ENCODE peak calls at places on chromosomes 11 and 22, in nine cellular contexts. J is CD4-positive, alpha-beta memory T cell; P is GM12878; L is MM.1S; F is stomach; U is left ventricle myocardium inferior; W is tibial artery; Y is GM23248; G is Panc1. Z is an unnamed sample.

GRCh38 chr11:57529012-57529411 is 1.5 kb downstream of the TIMM10 start:
- DNase-seq in J (no peak), P (no peak), L (no peak), F (no peak), U (no peak), W (no peak), Y (no peak), G (no peak), Z (no peak)

GRCh38 chr11:122214080-122214479 is 98.1 kb upstream of the BLID start:
- DNase-seq in J (no peak), P (no peak), L (no peak), F (no peak), U (no peak), W (no peak), Y (no peak), G (no peak), Z (no peak)

GRCh38 chr11:77421041-77421723 is 52.7 kb downstream of the PAK1 start:
- DNase-seq in J (no peak), P (no peak), L (no peak), F (no peak), U (no peak), W (no peak), Y (no peak), G (no peak), Z (no peak)

GRCh38 chr11:44377914-44378321 is 68.0 kb upstream of the ALX4 start:
- DNase-seq in J (no peak), P (no peak), L (no peak), F (no peak), U (no peak), W (no peak), Y (no peak), G (no peak), Z (no peak)

GRCh38 chr11:12429155-12429554 is 51.8 kb downstream of the PARVA start:
- DNase-seq in J (no peak), P (no peak), L (no peak), F (no peak), U (no peak), W (no peak), Y (no peak), G (no peak), Z (peak; percentile 61)

GRCh38 chr11:1337647-1338007 is 28.2 kb upstream of the TOLLIP start:
- DNase-seq in J (peak; percentile 10), P (no peak), L (no peak), F (no peak), U (no peak), W (no peak), Y (no peak), G (no peak), Z (peak; percentile 19)

GRCh38 chr11:10026514-10026913 is 267.5 kb downstream of the SBF2 start:
- DNase-seq in J (no peak), P (no peak), L (no peak), F (no peak), U (no peak), W (no peak), Y (peak; percentile 56), G (no peak), Z (no peak)

GRCh38 chr11:16880184-16880583 is 134.0 kb downstream of the PLEKHA7 start:
- DNase-seq in J (no peak), P (no peak), L (no peak), F (no peak), U (no peak), W (no peak), Y (no peak), G (no peak), Z (no peak)

GRCh38 chr11:130118636-130119387 is 40.8 kb upstream of the ST14 start:
- DNase-seq in J (peak; percentile 35), P (peak; percentile 38), L (peak; percentile 52), F (no peak), U (no peak), W (no peak), Y (no peak), G (no peak), Z (no peak)

GRCh38 chr11:1123970-1124369 is 33.8 kb upstream of the MUC5AC start:
- DNase-seq in J (no peak), P (no peak), L (no peak), F (no peak), U (no peak), W (no peak), Y (no peak), G (no peak), Z (no peak)

GRCh38 chr11:69598147-69598546 is 42.8 kb upstream of the CCND1 start:
- DNase-seq in J (no peak), P (no peak), L (no peak), F (no peak), U (no peak), W (no peak), Y (no peak), G (no peak), Z (no peak)

GRCh38 chr11:124757320-124757719 is 4.8 kb downstream of the ESAM start:
- DNase-seq in J (no peak), P (no peak), L (no peak), F (no peak), U (no peak), W (no peak), Y (no peak), G (no peak), Z (no peak)

GRCh38 chr11:44949160-44950035 is 1.3 kb downstream of the TP53I11 start:
- DNase-seq in J (peak; percentile 20), P (no peak), L (no peak), F (no peak), U (no peak), W (no peak), Y (peak; percentile 61), G (no peak), Z (peak; percentile 72)

GRCh38 chr11:95157824-95158223 is 68.2 kb downstream of the ENDOD1 start:
- DNase-seq in J (no peak), P (no peak), L (no peak), F (no peak), U (no peak), W (no peak), Y (peak; percentile 9), G (no peak), Z (no peak)

DNA sequence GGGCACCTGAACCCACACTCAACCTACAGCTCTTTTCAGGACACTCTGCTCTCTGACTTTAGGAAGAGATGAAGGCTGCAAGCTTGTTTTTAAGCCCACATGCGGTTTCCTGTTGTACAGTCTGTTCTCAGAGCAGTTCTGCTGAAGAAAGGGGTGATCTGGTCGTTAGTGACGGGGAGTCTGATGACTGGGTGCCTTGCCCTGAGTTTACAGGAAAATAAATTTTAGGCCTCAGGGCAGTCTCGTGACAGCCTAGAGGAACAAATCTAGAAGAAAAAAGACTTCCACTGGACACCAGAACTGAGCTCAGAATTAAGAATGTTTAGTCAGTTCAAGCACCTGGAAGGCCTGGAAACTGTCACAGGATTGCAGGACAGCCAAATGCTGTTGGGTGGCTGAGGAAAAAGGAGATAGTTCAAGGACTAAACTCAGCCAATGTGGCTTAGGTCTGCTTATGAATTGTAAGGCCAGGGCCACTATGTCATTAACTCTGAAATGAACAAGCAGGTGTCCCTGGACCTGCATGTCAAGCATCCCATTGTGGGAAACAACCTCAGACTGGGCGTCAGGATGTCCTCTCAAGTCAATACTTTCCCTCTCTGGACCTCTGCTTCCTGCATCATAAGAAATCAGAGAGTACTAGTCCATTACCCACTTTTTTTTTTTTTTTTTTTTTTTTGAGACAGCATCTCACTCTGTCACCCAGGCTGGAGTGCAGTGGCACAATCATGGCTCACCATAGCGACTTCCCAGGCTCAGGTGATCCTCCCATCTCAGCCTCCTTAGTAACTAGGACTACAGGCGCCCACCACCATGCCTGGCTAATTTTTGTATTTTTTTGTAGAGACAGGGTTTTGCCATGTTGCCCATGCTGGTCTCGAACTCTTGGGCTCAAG is 5.7 kb downstream of the PIK3IP1 start:
- DNase-seq in J (peak; percentile 83), P (no peak), L (peak; percentile 71), F (no peak), U (no peak), W (peak; percentile 51), Y (no peak), G (no peak), Z (peak; percentile 45)
- H3K36me3 ChIP-seq in J (peaks cover 70% of the 10 kb centered on the region), P (no peaks in the 10 kb centered on the region), L (no peaks in the 10 kb centered on the region), F (peaks cover 48% of the 10 kb centered on the region), U (peaks cover 77% of the 10 kb centered on the region), W (peaks cover 73% of the 10 kb centered on the region), Y (no peaks in the 10 kb centered on the region), G (no peaks in the 10 kb centered on the region), Z (peaks cover 7% of the 10 kb centered on the region)

GRCh38 chr11:36451681-36452080 is 58.4 kb downstream of the TRAF6 start:
- DNase-seq in J (no peak), P (no peak), L (no peak), F (no peak), U (no peak), W (no peak), Y (no peak), G (no peak), Z (no peak)
- H3K4me1 ChIP-seq in J (peaks cover 54% of the 10 kb centered on the region), P (peaks cover 12% of the 10 kb centered on the region), L (no peaks in the 10 kb centered on the region), F (peaks cover 5% of the 10 kb centered on the region), U (peaks cover 52% of the 10 kb centered on the region), W (peaks cover 74% of the 10 kb centered on the region), Y (peaks cover 48% of the 10 kb centered on the region), G (no peaks in the 10 kb centered on the region), Z (peaks cover 16% of the 10 kb centered on the region)

GRCh38 chr22:20298803-20299735 is 20.8 kb downstream of the DGCR6L start:
- DNase-seq in J (peak; percentile 88), P (no peak), L (peak; percentile 51), F (peak; percentile 90), U (peak; percentile 84), W (peak; percentile 70), Y (peak; percentile 85), G (no peak), Z (peak; percentile 91)
- H3K27me3 ChIP-seq in J (no peaks in the 10 kb centered on the region), P (no peaks in the 10 kb centered on the region), L (peaks cover 36% of the 10 kb centered on the region), F (no peaks in the 10 kb centered on the region), U (peaks cover 27% of the 10 kb centered on the region), W (peaks cover 24% of the 10 kb centered on the region), Y (no peaks in the 10 kb centered on the region), G (no peaks in the 10 kb centered on the region), Z (peaks cover 9% of the 10 kb centered on the region)

GRCh38 chr11:116910378-116910777 is 73.0 kb upstream of the APOA1 start:
- DNase-seq in J (no peak), P (no peak), L (no peak), F (no peak), U (no peak), W (no peak), Y (peak; percentile 20), G (no peak), Z (no peak)
- H3K36me3 ChIP-seq in J (no peaks in the 10 kb centered on the region), P (no peaks in the 10 kb centered on the region), L (no peaks in the 10 kb centered on the region), F (no peaks in the 10 kb centered on the region), U (no peaks in the 10 kb centered on the region), W (no peaks in the 10 kb centered on the region), Y (no peaks in the 10 kb centered on the region), G (peaks cover 2% of the 10 kb centered on the region), Z (no peaks in the 10 kb centered on the region)

GRCh38 chr11:27910186-27910941 is 197.6 kb downstream of the KIF18A start:
- DNase-seq in J (no peak), P (no peak), L (no peak), F (no peak), U (no peak), W (no peak), Y (peak; percentile 87), G (no peak), Z (no peak)

GRCh38 chr11:27902981-27903624 is 202.8 kb upstream of the BDNF start:
- DNase-seq in J (no peak), P (no peak), L (no peak), F (no peak), U (no peak), W (no peak), Y (peak; percentile 94), G (no peak), Z (no peak)

GRCh38 chr11:27904358-27905055 is 203.4 kb downstream of the KIF18A start:
- DNase-seq in J (no peak), P (no peak), L (no peak), F (no peak), U (no peak), W (no peak), Y (peak; percentile 86), G (no peak), Z (no peak)

GRCh38 chr11:27909386-27909785 is 198.6 kb downstream of the KIF18A start:
- DNase-seq in J (no peak), P (no peak), L (no peak), F (no peak), U (no peak), W (no peak), Y (no peak), G (no peak), Z (no peak)

GRCh38 chr11:27907534-27907933 is 200.4 kb downstream of the KIF18A start:
- DNase-seq in J (no peak), P (no peak), L (peak; percentile 11), F (no peak), U (no peak), W (no peak), Y (no peak), G (no peak), Z (no peak)
- H3K4me1 ChIP-seq in J (no peaks in the 10 kb centered on the region), P (no peaks in the 10 kb centered on the region), L (peaks cover 10% of the 10 kb centered on the region), F (no peaks in the 10 kb centered on the region), U (no peaks in the 10 kb centered on the region), W (no peaks in the 10 kb centered on the region), Y (peaks cover 38% of the 10 kb centered on the region), G (no peaks in the 10 kb centered on the region), Z (no peaks in the 10 kb centered on the region)